ENCODE peak calls at places on chromosomes 3 and 15, in ten cellular contexts. One of them, this sample, is unnamed.

GRCh38 chr3:128076783-128077624 is 24.8 kb downstream of the SEC61A1 start:
- DNase-seq in RWPE1: no peak
- DNase-seq in H54: no peak
- DNase-seq in H9: no peak
- DNase-seq in posterior cingulate gyrus: peak; percentile 94
- DNase-seq in heart right ventricle: peak; percentile 45
- DNase-seq in G401: peak; percentile 76
- DNase-seq in M059J: no peak
- DNase-seq in posterior vena cava: peak; percentile 89
- DNase-seq in NCI-H146: no peak
- DNase-seq in this sample: no peak

GRCh38 chr3:58899953-58900298 is 149.9 kb downstream of the CFAP20DC start:
- DNase-seq in RWPE1: no peak
- DNase-seq in H54: no peak
- DNase-seq in H9: no peak
- DNase-seq in posterior cingulate gyrus: no peak
- DNase-seq in heart right ventricle: no peak
- DNase-seq in G401: no peak
- DNase-seq in M059J: no peak
- DNase-seq in posterior vena cava: no peak
- DNase-seq in NCI-H146: no peak
- DNase-seq in this sample: no peak

GRCh38 chr15:71761649-71762048 is 48.7 kb upstream of the NR2E3 start:
- DNase-seq in RWPE1: peak; percentile 77
- DNase-seq in H54: peak; percentile 53
- DNase-seq in H9: no peak
- DNase-seq in posterior cingulate gyrus: no peak
- DNase-seq in heart right ventricle: no peak
- DNase-seq in G401: no peak
- DNase-seq in M059J: peak; percentile 97
- DNase-seq in posterior vena cava: no peak
- DNase-seq in NCI-H146: no peak
- DNase-seq in this sample: no peak

GRCh38 chr15:64697911-64698369 is 77.4 kb downstream of the RBPMS2 start:
- DNase-seq in RWPE1: peak; percentile 62
- DNase-seq in H54: no peak
- DNase-seq in H9: no peak
- DNase-seq in posterior cingulate gyrus: no peak
- DNase-seq in heart right ventricle: no peak
- DNase-seq in G401: no peak
- DNase-seq in M059J: peak; percentile 34
- DNase-seq in posterior vena cava: no peak
- DNase-seq in NCI-H146: no peak
- DNase-seq in this sample: no peak

GRCh38 chr3:145522179-145522578 is 638.8 kb downstream of the PLOD2 start:
- DNase-seq in RWPE1: no peak
- DNase-seq in H54: no peak
- DNase-seq in H9: no peak
- DNase-seq in posterior cingulate gyrus: no peak
- DNase-seq in heart right ventricle: no peak
- DNase-seq in G401: no peak
- DNase-seq in M059J: no peak
- DNase-seq in posterior vena cava: no peak
- DNase-seq in NCI-H146: no peak
- DNase-seq in this sample: no peak

GRCh38 chr3:184582583-184582982 is 21.0 kb downstream of the EPHB3 start:
- DNase-seq in RWPE1: no peak
- DNase-seq in H54: no peak
- DNase-seq in H9: peak; percentile 78
- DNase-seq in posterior cingulate gyrus: peak; percentile 87
- DNase-seq in heart right ventricle: peak; percentile 54
- DNase-seq in G401: no peak
- DNase-seq in M059J: no peak
- DNase-seq in posterior vena cava: no peak
- DNase-seq in NCI-H146: no peak
- DNase-seq in this sample: no peak

GRCh38 chr15:36284911-36285310 is 294.5 kb upstream of the CDIN1 start:
- DNase-seq in RWPE1: no peak
- DNase-seq in H54: no peak
- DNase-seq in H9: no peak
- DNase-seq in posterior cingulate gyrus: no peak
- DNase-seq in heart right ventricle: no peak
- DNase-seq in G401: no peak
- DNase-seq in M059J: no peak
- DNase-seq in posterior vena cava: no peak
- DNase-seq in NCI-H146: no peak
- DNase-seq in this sample: no peak

GRCh38 chr3:136547293-136547692 is 204.9 kb downstream of the STAG1 start:
- DNase-seq in RWPE1: peak; percentile 7
- DNase-seq in H54: no peak
- DNase-seq in H9: no peak
- DNase-seq in posterior cingulate gyrus: no peak
- DNase-seq in heart right ventricle: no peak
- DNase-seq in G401: no peak
- DNase-seq in M059J: peak; percentile 61
- DNase-seq in posterior vena cava: no peak
- DNase-seq in NCI-H146: peak; percentile 37
- DNase-seq in this sample: no peak

GRCh38 chr15:100803158-100803440 is 76.5 kb upstream of the ALDH1A3 start:
- DNase-seq in RWPE1: no peak
- DNase-seq in H54: no peak
- DNase-seq in H9: no peak
- DNase-seq in posterior cingulate gyrus: no peak
- DNase-seq in heart right ventricle: no peak
- DNase-seq in G401: no peak
- DNase-seq in M059J: no peak
- DNase-seq in posterior vena cava: no peak
- DNase-seq in NCI-H146: no peak
- DNase-seq in this sample: no peak

GRCh38 chr3:11764931-11765363 is 81.7 kb downstream of the TAMM41 start:
- DNase-seq in RWPE1: peak; percentile 56
- DNase-seq in H54: peak; percentile 66
- DNase-seq in H9: no peak
- DNase-seq in posterior cingulate gyrus: no peak
- DNase-seq in heart right ventricle: no peak
- DNase-seq in G401: no peak
- DNase-seq in M059J: peak; percentile 93
- DNase-seq in posterior vena cava: no peak
- DNase-seq in NCI-H146: no peak
- DNase-seq in this sample: peak; percentile 3

This sample was measured in activated effector memory CD4-positive, alpha-beta T cell treated with Interleukin-2 at 50 U/mL for 16 hours.